ENCODE peak calls at places on chromosomes 16 and 17, in six cellular contexts. Z is K562, R is H1, F is GM12892, U is HepG2, B is GM12878. I is an unnamed sample.

GRCh38 chr17:58127846-58128245 is 20.3 kb upstream of the OR4D1 start:
- DNase-seq in B (no peak), R (no peak), U (no peak), F (no peak), Z (no peak), I (no peak)

GRCh38 chr16:46972429-46972970 is 974 bp downstream of the DNAJA2 start:
- DNase-seq in R (no peak), F (no peak), Z (peak; percentile 30), B (no peak), U (peak; percentile 33), I (peak; percentile 44)

GRCh38 chr17:34656801-34657200 is 77.4 kb downstream of the TMEM132E start:
- DNase-seq in U (no peak), Z (no peak), B (no peak), F (no peak), R (no peak), I (no peak)

GRCh38 chr16:18853694-18854093 is 52.3 kb upstream of the ARL6IP1 start:
- DNase-seq in B (no peak), Z (no peak), R (no peak), F (no peak), U (no peak), I (no peak)

GRCh38 chr16:3035972-3036725 is 595 bp downstream of the BICDL2 start:
- DNase-seq in R (no peak), B (no peak), F (no peak), U (no peak), Z (no peak), I (no peak)

GRCh38 chr16:88305176-88305575 is 77.6 kb upstream of the ZNF469 start:
- DNase-seq in R (no peak), U (no peak), B (no peak), Z (no peak), F (no peak), I (no peak)

GRCh38 chr17:17590883-17591407 is 563 bp downstream of the PEMT start:
- DNase-seq in B (no peak), R (no peak), F (no peak), Z (no peak), U (no peak), I (no peak)

GRCh38 chr17:47742319-47743181 is 9.5 kb downstream of the TBX21 start:
- DNase-seq in R (no peak), B (no peak), Z (peak; percentile 62), U (peak; percentile 35), F (peak; percentile 38), I (no peak)

GRCh38 chr16:90031186-90031930 is 12.1 kb upstream of the DBNDD1 start:
- DNase-seq in U (no peak), F (no peak), B (no peak), Z (no peak), R (no peak), I (no peak)

GRCh38 chr16:86881118-86881510 is 302.8 kb downstream of the FOXL1 start:
- DNase-seq in R (no peak), Z (no peak), U (no peak), B (no peak), F (no peak), I (no peak)

GRCh38 chr17:27294689-27295630 is 1.0 kb downstream of the WSB1 start:
- DNase-seq in R (no peak), B (peak; percentile 66), Z (peak; percentile 91), U (peak; percentile 31), F (peak; percentile 23), I (peak; percentile 11)

GRCh38 chr17:64373722-64374121 is 16.9 kb downstream of the PECAM1 start:
- DNase-seq in U (no peak), B (no peak), R (no peak), F (no peak), Z (no peak), I (no peak)

GRCh38 chr16:3797904-3798811 is 80.8 kb upstream of the TRAP1 start:
- DNase-seq in U (no peak), B (no peak), Z (peak; percentile 25), R (no peak), F (no peak), I (no peak)

GRCh38 chr16:54077412-54077821 is 209.2 kb downstream of the IRX3 start:
- DNase-seq in R (no peak), Z (no peak), B (no peak), F (no peak), U (no peak), I (no peak)

GRCh38 chr16:50529334-50529733 is 18.9 kb upstream of the NKD1 start:
- DNase-seq in Z (no peak), B (no peak), F (no peak), R (no peak), U (no peak), I (no peak)

GRCh38 chr16:85164838-85165516 is 52.7 kb upstream of the CIBAR2 start:
- DNase-seq in F (no peak), U (no peak), Z (no peak), B (no peak), R (no peak), I (no peak)

GRCh38 chr16:72934661-72935403 is 113.1 kb downstream of the ZFHX3 start:
- DNase-seq in Z (no peak), R (no peak), B (no peak), F (no peak), U (no peak), I (no peak)

GRCh38 chr17:57356722-57357391 is 100.5 kb downstream of the MSI2 start:
- DNase-seq in B (no peak), Z (no peak), F (no peak), R (no peak), U (no peak), I (no peak)

GRCh38 chr17:74230896-74231295 is 17.5 kb downstream of the TTYH2 start:
- DNase-seq in F (no peak), B (no peak), R (no peak), U (no peak), Z (no peak), I (no peak)

GRCh38 chr17:65532491-65532890 is 29.0 kb downstream of the AXIN2 start:
- DNase-seq in Z (no peak), B (no peak), U (no peak), F (no peak), R (no peak), I (no peak)

GRCh38 chr16:77514500-77515225 is 79.8 kb upstream of the ADAMTS18 start:
- DNase-seq in R (no peak), U (no peak), F (no peak), Z (no peak), B (no peak), I (no peak)

GRCh38 chr16:59274141-59274540 is 540.0 kb upstream of the GOT2 start:
- DNase-seq in U (no peak), Z (peak; percentile 1), B (no peak), F (no peak), R (no peak), I (no peak)

GRCh38 chr16:24890746-24891145 is 45.0 kb downstream of the SLC5A11 start:
- DNase-seq in U (no peak), Z (no peak), B (no peak), R (no peak), F (no peak), I (no peak)

GRCh38 chr17:42512733-42513251 is 23.2 kb upstream of the NAGLU start:
- DNase-seq in Z (no peak), U (no peak), B (no peak), F (peak; percentile 64), R (no peak), I (no peak)

GRCh38 chr16:46920402-46921068 is 36.4 kb downstream of the GPT2 start:
- DNase-seq in Z (no peak), R (no peak), U (peak; percentile 35), F (no peak), B (no peak), I (no peak)

GRCh38 chr16:988465-989353 is 7.1 kb downstream of the SOX8 start:
- DNase-seq in R (no peak), Z (no peak), F (no peak), U (no peak), B (no peak), I (no peak)

GRCh38 chr16:22184615-22184968 is 21.5 kb upstream of the EEF2K start:
- DNase-seq in B (no peak), F (no peak), U (no peak), R (no peak), Z (no peak), I (no peak)

GRCh38 chr16:17026600-17027242 is 444.0 kb downstream of the XYLT1 start:
- DNase-seq in U (no peak), Z (no peak), F (no peak), R (no peak), B (peak; percentile 92), I (peak; percentile 10)

GRCh38 chr16:84569382-84569987 is 48.4 kb downstream of the COTL1 start:
- DNase-seq in F (no peak), R (no peak), B (peak; percentile 36), Z (no peak), U (no peak), I (no peak)

GRCh38 chr16:30998852-30999761 is 11.3 kb downstream of the STX1B start:
- DNase-seq in F (no peak), Z (no peak), R (no peak), U (peak; percentile 92), B (no peak), I (no peak)

GRCh38 chr17:43832976-43833829 is at the start of gene MPP3:
- DNase-seq in B (no peak), F (no peak), Z (peak; percentile 83), R (no peak), U (no peak), I (no peak)

GRCh38 chr16:55494994-55495421 is 13.9 kb upstream of the LPCAT2 start:
- DNase-seq in Z (peak; percentile 47), U (peak; percentile 49), B (no peak), R (no peak), F (no peak), I (no peak)

GRCh38 chr16:48590476-48590875 is 19.5 kb downstream of the N4BP1 start:
- DNase-seq in U (no peak), B (no peak), Z (no peak), F (no peak), R (no peak), I (no peak)

GRCh38 chr16:11557811-11558210 is 28.9 kb downstream of the LITAF start:
- DNase-seq in Z (no peak), R (no peak), F (no peak), U (no peak), B (no peak), I (no peak)

GRCh38 chr17:80217703-80218362 is 2.3 kb downstream of the SGSH start:
- DNase-seq in U (no peak), Z (no peak), R (no peak), B (no peak), F (no peak), I (no peak)

GRCh38 chr17:67046398-67046797 is 2.0 kb downstream of the CACNG1 start:
- DNase-seq in B (no peak), Z (no peak), F (no peak), U (no peak), R (no peak), I (no peak)
- TF ChIP-seq POLR2A in B (no peak), Z (no peak), F (no peak), U (no peak), R (no peak), I (no peak)

GRCh38 chr16:27522173-27522707 is 27.5 kb downstream of the GTF3C1 start:
- DNase-seq in R (no peak), Z (no peak), F (no peak), U (no peak), B (no peak), I (no peak)
- TF ChIP-seq TAF1 in R (no peak), Z (no peak), F (no peak), U (no peak), B (no peak), I (no peak)

GRCh38 chr17:81393684-81394376 is 1.4 kb upstream of the BAHCC1 start:
- DNase-seq in R (peak; percentile 96), U (peak; percentile 100), F (peak; percentile 64), Z (peak; percentile 100), B (peak; percentile 40), I (no peak)
- TF ChIP-seq POLR2A in R (no peak), U (peak; percentile 40), F (no peak), Z (no peak), B (no peak), I (no peak)

GRCh38 chr17:4551141-4551540 is 4.0 kb downstream of the MYBBP1A start:
- DNase-seq in R (no peak), Z (no peak), F (no peak), B (no peak), U (peak; percentile 41), I (no peak)
- TF ChIP-seq TAF1 in R (no peak), Z (no peak), F (no peak), B (no peak), U (no peak), I (no peak)

I was measured in GM12891.